ENCODE peak calls at places on chromosomes 7 and 10, in four cellular contexts. One of them, this sample, is unnamed.

GRCh38 chr10:23053036-23053435 is 42.3 kb upstream of the MSRB2 start:
- DNase-seq in fibroblast of mammary gland: no peak
- DNase-seq in AG10803: no peak
- DNase-seq in lower leg skin: no peak
- DNase-seq in this sample: no peak

GRCh38 chr10:47053399-47053798 is 142.2 kb downstream of the PTPN20 start:
- DNase-seq in lower leg skin: peak; percentile 56
- DNase-seq in fibroblast of mammary gland: no peak
- DNase-seq in AG10803: no peak
- DNase-seq in this sample: no peak

GRCh38 chr7:13920053-13920697 is 69.3 kb downstream of the ETV1 start:
- DNase-seq in AG10803: peak; percentile 99
- DNase-seq in lower leg skin: no peak
- DNase-seq in fibroblast of mammary gland: peak; percentile 100
- DNase-seq in this sample: peak; percentile 99

GRCh38 chr10:44857363-44858016 is 53.6 kb upstream of the TMEM72 start:
- DNase-seq in lower leg skin: peak; percentile 91
- DNase-seq in AG10803: peak; percentile 74
- DNase-seq in fibroblast of mammary gland: peak; percentile 87
- DNase-seq in this sample: peak; percentile 92

GRCh38 chr10:129854181-129854580 is 109.9 kb downstream of the EBF3 start:
- DNase-seq in fibroblast of mammary gland: no peak
- DNase-seq in lower leg skin: peak; percentile 31
- DNase-seq in AG10803: no peak
- DNase-seq in this sample: no peak

GRCh38 chr10:64134676-64135075 is 613.5 kb downstream of the REEP3 start:
- DNase-seq in lower leg skin: no peak
- DNase-seq in AG10803: no peak
- DNase-seq in fibroblast of mammary gland: no peak
- DNase-seq in this sample: no peak

GRCh38 chr7:106139253-106140251 is 27.4 kb upstream of the SYPL1 start:
- DNase-seq in AG10803: peak; percentile 59
- DNase-seq in lower leg skin: no peak
- DNase-seq in fibroblast of mammary gland: peak; percentile 30
- DNase-seq in this sample: no peak

GRCh38 chr10:50325449-50326188 is 74.3 kb upstream of the ASAH2 start:
- DNase-seq in fibroblast of mammary gland: peak; percentile 98
- DNase-seq in AG10803: peak; percentile 97
- DNase-seq in lower leg skin: peak; percentile 87
- DNase-seq in this sample: peak; percentile 97

GRCh38 chr10:68463365-68464093 is 8.2 kb downstream of the DNA2 start:
- DNase-seq in fibroblast of mammary gland: no peak
- DNase-seq in lower leg skin: no peak
- DNase-seq in AG10803: no peak
- DNase-seq in this sample: no peak
- H3K4me3 ChIP-seq in fibroblast of mammary gland: no peak overlapping the region
- H3K4me3 ChIP-seq in lower leg skin: no peak overlapping the region
- H3K4me3 ChIP-seq in AG10803: no peak overlapping the region
- H3K4me3 ChIP-seq in this sample: no peak overlapping the region

GRCh38 chr10:19663344-19663743 is 152.9 kb upstream of the PLXDC2 start:
- DNase-seq in AG10803: no peak
- DNase-seq in fibroblast of mammary gland: no peak
- DNase-seq in lower leg skin: no peak
- DNase-seq in this sample: no peak
- TF ChIP-seq CTCF in AG10803: no peak
- TF ChIP-seq CTCF in fibroblast of mammary gland: no peak
- TF ChIP-seq CTCF in lower leg skin: no peak
- TF ChIP-seq CTCF in this sample: no peak

DNA sequence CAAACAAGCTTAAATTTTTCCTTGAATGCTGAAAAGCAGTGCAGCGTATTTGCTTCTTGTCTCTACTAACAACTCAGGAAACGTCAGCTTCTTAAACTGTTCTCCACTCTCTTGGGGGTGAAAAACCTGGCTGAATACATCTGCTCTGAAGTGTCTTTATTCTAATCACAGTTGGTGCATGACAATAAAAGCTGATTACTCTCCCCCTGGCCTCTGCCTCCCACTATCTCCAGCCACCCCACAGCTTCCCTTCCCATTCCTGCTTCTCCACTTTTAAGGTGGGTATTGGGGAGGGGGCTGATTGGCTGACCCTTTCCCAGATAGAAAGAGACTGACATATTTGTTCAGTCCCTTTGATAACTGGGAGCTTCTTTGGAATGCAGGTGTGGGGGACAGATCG is 456.0 kb downstream of the SORCS1 start:
- DNase-seq in fibroblast of mammary gland: no peak
- DNase-seq in lower leg skin: no peak
- DNase-seq in AG10803: no peak
- DNase-seq in this sample: no peak
- H3K4me3 ChIP-seq in fibroblast of mammary gland: no peak overlapping the region
- H3K4me3 ChIP-seq in lower leg skin: no peak overlapping the region
- H3K4me3 ChIP-seq in AG10803: no peak overlapping the region
- H3K4me3 ChIP-seq in this sample: no peak overlapping the region

DNA sequence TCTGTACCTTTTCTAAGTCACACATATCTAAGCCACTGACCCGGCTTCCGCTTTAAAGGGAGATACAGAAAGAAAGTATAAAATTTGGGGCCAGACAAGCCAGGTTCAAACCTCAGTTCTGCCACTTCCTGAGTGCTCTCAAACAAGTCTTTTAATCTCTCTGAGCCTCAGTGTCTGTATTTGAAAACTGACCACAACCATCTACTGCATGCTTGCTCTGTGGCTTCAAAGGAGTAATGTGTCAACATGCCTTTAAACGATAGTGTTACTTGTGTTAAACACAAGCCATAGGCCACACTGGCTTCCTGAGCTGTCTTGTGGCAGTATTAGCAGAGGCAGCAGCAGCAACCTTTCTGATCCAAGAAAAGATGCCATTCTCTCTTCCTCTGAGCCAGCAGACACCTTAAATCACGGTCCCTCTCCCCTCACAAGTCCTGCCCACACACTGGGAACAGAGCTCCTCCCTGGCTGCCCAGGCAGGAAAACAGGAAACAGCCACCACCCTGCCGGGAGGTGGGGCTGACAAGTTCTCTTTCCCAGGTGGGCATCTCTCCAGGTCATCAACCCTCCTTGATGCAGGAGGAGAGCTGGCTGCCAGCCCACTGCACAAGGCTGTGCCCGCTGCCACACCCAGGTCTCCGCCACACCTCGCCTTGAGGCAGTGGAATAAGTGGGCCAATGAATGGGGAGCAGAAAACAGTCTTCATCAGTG is 10.7 kb downstream of the HIP1 start:
- DNase-seq in lower leg skin: peak; percentile 93
- DNase-seq in AG10803: peak; percentile 67
- DNase-seq in fibroblast of mammary gland: no peak
- DNase-seq in this sample: peak; percentile 78
- TF ChIP-seq CTCF in lower leg skin: no peak
- TF ChIP-seq CTCF in AG10803: no peak
- TF ChIP-seq CTCF in fibroblast of mammary gland: no peak
- TF ChIP-seq CTCF in this sample: no peak

DNA sequence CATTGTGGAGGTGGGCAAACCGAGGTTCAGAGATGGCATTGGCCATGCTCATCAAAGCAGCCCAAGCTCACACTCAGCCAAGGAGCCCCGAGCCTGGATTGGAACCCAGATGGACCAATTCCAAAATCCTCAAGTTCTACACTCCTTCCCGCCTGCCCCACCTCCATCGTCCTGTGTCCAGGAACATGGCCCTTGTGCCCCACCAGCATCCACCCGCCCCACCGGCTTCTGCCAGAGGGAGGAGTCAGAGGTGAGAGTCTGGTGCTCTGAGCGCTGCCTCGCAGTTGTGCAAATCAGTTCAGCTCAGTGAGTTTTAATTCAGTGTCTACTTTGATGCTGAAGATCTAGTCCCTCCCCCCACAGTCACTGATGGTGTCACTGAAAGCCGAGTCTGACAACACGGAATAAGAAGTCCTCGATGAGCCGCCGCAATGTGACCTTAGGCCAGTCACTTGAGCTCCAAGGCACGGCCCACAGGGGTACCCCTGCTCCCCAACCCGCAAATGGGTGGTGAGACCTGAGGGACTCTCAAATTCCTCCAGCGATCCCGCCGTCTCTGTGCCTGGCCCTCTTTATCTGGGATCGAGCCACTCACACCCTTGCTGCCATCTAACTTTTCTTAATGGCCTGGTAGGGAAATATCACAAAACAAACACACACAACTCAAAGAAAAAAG is 26.3 kb downstream of the PRKAG2 start:
- DNase-seq in lower leg skin: no peak
- DNase-seq in fibroblast of mammary gland: no peak
- DNase-seq in AG10803: no peak
- DNase-seq in this sample: no peak
- H3K4me3 ChIP-seq in lower leg skin: no peak overlapping the region
- H3K4me3 ChIP-seq in fibroblast of mammary gland: no peak overlapping the region
- H3K4me3 ChIP-seq in AG10803: no peak overlapping the region
- H3K4me3 ChIP-seq in this sample: no peak overlapping the region

DNA sequence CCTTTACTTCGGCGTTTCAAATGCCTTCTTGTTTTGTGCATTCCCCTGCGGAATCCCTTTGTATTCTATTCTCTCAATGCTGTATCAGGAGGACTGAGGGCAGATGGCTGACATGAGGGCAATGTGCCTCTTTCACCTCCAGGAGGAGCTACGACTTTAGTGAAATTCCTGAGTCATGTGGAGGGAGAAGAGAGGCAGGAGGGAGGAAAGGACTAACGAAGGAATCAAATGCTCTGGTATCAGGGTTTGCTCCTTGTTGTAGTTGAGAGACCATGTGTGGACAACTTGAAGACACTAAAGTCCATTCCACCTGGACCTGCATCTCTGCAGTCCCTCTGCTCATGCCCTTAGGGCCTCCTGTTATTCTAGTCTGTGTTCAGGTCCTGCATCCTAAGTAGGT is 40.2 kb upstream of the PRSS58 start:
- DNase-seq in fibroblast of mammary gland: peak; percentile 8
- DNase-seq in AG10803: no peak
- DNase-seq in lower leg skin: no peak
- DNase-seq in this sample: no peak
- TF ChIP-seq CTCF in fibroblast of mammary gland: peak; percentile 44
- TF ChIP-seq CTCF in AG10803: no peak
- TF ChIP-seq CTCF in lower leg skin: no peak
- TF ChIP-seq CTCF in this sample: peak; percentile 17

GRCh38 chr10:28684157-28684985 is 7.0 kb downstream of the BAMBI start:
- DNase-seq in AG10803: no peak
- DNase-seq in lower leg skin: peak; percentile 31
- DNase-seq in fibroblast of mammary gland: no peak
- DNase-seq in this sample: no peak

GRCh38 chr10:28678687-28679457 is 1.6 kb downstream of the BAMBI start:
- DNase-seq in AG10803: no peak
- DNase-seq in lower leg skin: peak; percentile 28
- DNase-seq in fibroblast of mammary gland: no peak
- DNase-seq in this sample: peak; percentile 39

GRCh38 chr10:28679941-28680752 is 2.8 kb downstream of the BAMBI start:
- DNase-seq in fibroblast of mammary gland: no peak
- DNase-seq in lower leg skin: peak; percentile 37
- DNase-seq in AG10803: no peak
- DNase-seq in this sample: no peak

GRCh38 chr10:28681928-28682750 is 4.8 kb downstream of the BAMBI start:
- DNase-seq in fibroblast of mammary gland: no peak
- DNase-seq in AG10803: no peak
- DNase-seq in lower leg skin: peak; percentile 45
- DNase-seq in this sample: no peak

DNA sequence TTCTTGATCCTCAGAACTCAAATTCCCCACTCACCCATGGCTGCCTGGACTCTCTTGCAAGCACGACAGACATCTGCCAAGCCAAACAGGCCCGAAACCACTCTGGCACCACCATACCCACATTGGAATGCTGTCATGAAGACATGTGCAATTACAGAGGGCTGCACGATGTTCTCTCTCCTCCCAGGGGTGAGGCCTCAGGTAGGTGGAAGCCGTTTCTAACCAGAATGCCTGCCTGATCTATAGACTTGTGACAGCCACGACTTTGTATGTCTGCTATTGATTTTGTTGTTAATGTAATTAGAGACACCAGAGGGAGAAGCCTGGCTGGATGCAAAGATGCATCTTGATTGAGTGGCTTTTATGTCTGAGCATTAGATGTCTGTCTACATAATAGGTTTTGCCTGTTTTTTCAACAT is 4.0 kb downstream of the BAMBI start:
- DNase-seq in AG10803: no peak
- DNase-seq in fibroblast of mammary gland: no peak
- DNase-seq in lower leg skin: peak; percentile 81
- DNase-seq in this sample: peak; percentile 34
- H3K4me3 ChIP-seq in AG10803: no peak overlapping the region
- H3K4me3 ChIP-seq in fibroblast of mammary gland: no peak overlapping the region
- H3K4me3 ChIP-seq in lower leg skin: no peak overlapping the region
- H3K4me3 ChIP-seq in this sample: no peak overlapping the region

This sample was measured in astrocyte of the spinal cord.